ENCODE peak calls at places on chromosome X, in four cellular contexts. O is GM13977, K is GM12865, G is foreskin fibroblast. T is an unnamed sample.

GRCh38 chrX:152926279-152926678 is 28.4 kb downstream of the ZNF185 start:
- DNase-seq in O (peak), K (peak), G (peak), T (peak)

GRCh38 chrX:122188751-122189150 is 995.3 kb upstream of the GRIA3 start:
- DNase-seq in O (no peak), K (no peak), G (peak), T (no peak)

GRCh38 chrX:30612250-30612655 is 34.7 kb upstream of the TASL start:
- DNase-seq in O (no peak), K (no peak), G (no peak), T (no peak)

GRCh38 chrX:21926527-21927278 is 13.8 kb upstream of the SMS start:
- DNase-seq in O (no peak), K (peak), G (peak), T (peak)

GRCh38 chrX:87517571-87518141 is at the start of gene KLHL4:
- DNase-seq in O (no peak), K (no peak), G (no peak), T (peak)

GRCh38 chrX:41441934-41442823 is 5.0 kb upstream of the NYX start:
- DNase-seq in O (peak), K (peak), G (peak), T (peak)

GRCh38 chrX:96436105-96436504 is 248.5 kb upstream of the DIAPH2 start:
- DNase-seq in O (no peak), K (no peak), G (peak), T (no peak)

GRCh38 chrX:21374163-21374993 is at the start of gene CNKSR2:
- DNase-seq in O (peak), K (peak), G (no peak), T (peak)

GRCh38 chrX:153551135-153551534 is 33.7 kb downstream of the ATP2B3 start:
- DNase-seq in O (no peak), K (no peak), G (peak), T (no peak)

GRCh38 chrX:117458243-117458968 is 658.2 kb downstream of the KLHL13 start:
- DNase-seq in O (no peak), K (no peak), G (no peak), T (no peak)

GRCh38 chrX:70769659-70770232 is 138.8 kb downstream of the TEX11 start:
- DNase-seq in O (peak), K (no peak), G (no peak), T (no peak)

GRCh38 chrX:115147220-115147619 is 42.0 kb upstream of the RBMXL3 start:
- DNase-seq in O (peak), K (peak), G (peak), T (no peak)

GRCh38 chrX:17375631-17376380 is 806 bp downstream of the NHS start:
- DNase-seq in O (no peak), K (no peak), G (peak), T (no peak)

GRCh38 chrX:47568656-47569295 is 7.8 kb downstream of the ARAF start:
- DNase-seq in O (no peak), K (peak), G (no peak), T (no peak)

GRCh38 chrX:49184294-49185061 is 1.7 kb downstream of the PRICKLE3 start:
- DNase-seq in O (no peak), K (peak), G (peak), T (peak)

GRCh38 chrX:151478052-151478451 is 81.0 kb downstream of the VMA21 start:
- DNase-seq in O (no peak), K (no peak), G (no peak), T (no peak)

GRCh38 chrX:154505726-154506125 is 10.3 kb downstream of the FAM3A start:
- DNase-seq in O (peak), K (no peak), G (peak), T (no peak)

GRCh38 chrX:9532349-9532748 is 67.5 kb downstream of the TBL1X start:
- DNase-seq in O (no peak), K (no peak), G (no peak), T (no peak)

GRCh38 chrX:41689711-41690110 is 938 bp downstream of the GPR34 start:
- DNase-seq in O (no peak), K (no peak), G (no peak), T (no peak)

GRCh38 chrX:135516376-135516775 is 4.1 kb upstream of the INTS6L start:
- DNase-seq in O (no peak), K (no peak), G (no peak), T (no peak)
- TF ChIP-seq CTCF in O (no peak), K (no peak), G (no peak), T (no peak)

DNA sequence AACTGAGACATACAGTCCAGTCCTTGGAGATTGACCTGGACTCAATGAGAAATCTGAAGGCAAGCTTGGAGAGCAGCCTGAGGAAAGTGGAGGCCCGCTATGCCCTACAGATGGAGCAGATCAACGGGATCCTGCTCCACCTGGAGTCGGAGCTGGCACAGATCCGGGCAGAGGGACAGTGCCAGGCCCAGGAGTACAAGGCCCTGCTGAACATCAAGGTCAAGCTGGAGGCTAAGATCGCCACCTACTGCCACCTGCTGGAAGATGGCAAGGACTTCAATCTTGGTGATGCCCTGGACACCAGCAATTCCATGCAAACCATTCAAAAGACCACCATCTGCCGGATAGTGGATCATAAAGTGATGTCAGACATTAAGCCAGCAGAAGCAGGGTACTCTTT is 20.4 kb upstream of the FRMPD3 start:
- DNase-seq in O (no peak), K (peak), G (no peak), T (no peak)
- TF ChIP-seq CTCF in O (peak), K (peak), G (peak), T (peak)

DNA sequence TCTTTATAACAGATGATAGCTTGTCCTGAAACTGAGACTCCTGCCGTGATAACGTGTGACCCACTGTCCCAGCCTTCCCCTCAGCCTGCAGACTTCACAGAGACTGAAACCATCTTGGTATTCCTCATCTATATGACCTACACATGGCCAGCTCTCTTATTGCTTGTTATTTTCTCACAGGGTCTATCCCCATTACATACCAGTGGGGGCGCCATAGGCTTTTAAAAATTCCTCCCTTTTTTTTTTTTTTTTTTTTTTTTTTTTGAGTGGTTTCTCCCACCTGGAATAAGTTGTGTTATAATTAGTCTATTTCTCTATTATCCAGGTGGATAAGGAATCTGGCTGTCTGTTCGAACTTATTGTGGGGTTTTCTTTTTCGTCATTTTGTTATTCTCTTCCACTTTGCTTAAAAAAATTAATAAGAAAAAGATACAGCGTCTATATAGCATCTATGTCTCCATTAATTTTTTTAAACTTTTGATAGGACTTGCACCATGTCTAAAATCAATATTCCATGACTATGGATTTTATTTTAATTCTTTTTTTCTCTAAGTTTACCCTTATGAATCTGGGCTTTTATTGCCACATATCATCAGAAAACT is 47.2 kb downstream of the GYG2 start:
- DNase-seq in O (no peak), K (peak), G (no peak), T (no peak)
- TF ChIP-seq CTCF in O (no peak), K (peak), G (peak), T (no peak)

DNA sequence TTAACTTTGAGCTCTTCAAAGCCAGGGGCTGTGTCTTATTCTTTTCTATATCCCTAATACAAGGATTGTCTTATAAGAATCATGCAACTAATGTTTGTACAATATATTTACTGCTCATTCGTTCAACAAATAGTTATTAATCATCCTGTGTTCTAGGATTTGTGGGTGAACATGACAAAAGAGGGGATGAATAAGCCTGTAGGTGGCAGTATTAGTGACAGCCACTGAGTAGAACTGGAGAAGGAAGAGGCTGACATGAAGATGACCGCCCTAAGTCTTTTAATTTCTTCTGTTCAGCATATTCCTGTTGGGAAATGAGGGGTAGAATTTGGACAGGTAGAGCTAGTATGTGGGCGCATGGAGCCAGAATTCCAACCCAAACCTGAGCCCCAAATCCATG is 11.9 kb upstream of the LINC00632 start:
- DNase-seq in O (no peak), K (no peak), G (no peak), T (no peak)
- TF ChIP-seq CTCF in O (peak), K (no peak), G (no peak), T (no peak)

GRCh38 chrX:7191681-7192110 is 43.7 kb upstream of the PUDP start:
- DNase-seq in O (no peak), K (peak), G (no peak), T (no peak)
- TF ChIP-seq CTCF in O (peak), K (peak), G (no peak), T (no peak)

GRCh38 chrX:110466790-110467189 is 108.1 kb downstream of the RTL9 start:
- DNase-seq in O (no peak), K (no peak), G (no peak), T (no peak)

GRCh38 chrX:110462957-110463356 is 104.3 kb downstream of the RTL9 start:
- DNase-seq in O (no peak), K (no peak), G (no peak), T (no peak)
- TF ChIP-seq CTCF in O (no peak), K (no peak), G (peak), T (no peak)

GRCh38 chrX:45557390-45557789 is 356.7 kb upstream of the DIPK2B start:
- DNase-seq in O (no peak), K (no peak), G (no peak), T (no peak)
- TF ChIP-seq CTCF in O (no peak), K (no peak), G (no peak), T (no peak)

GRCh38 chrX:2934715-2935363 is 5.7 kb upstream of the ARSD start:
- DNase-seq in O (no peak), K (no peak), G (no peak), T (no peak)
- TF ChIP-seq CTCF in O (no peak), K (no peak), G (peak), T (no peak)

DNA sequence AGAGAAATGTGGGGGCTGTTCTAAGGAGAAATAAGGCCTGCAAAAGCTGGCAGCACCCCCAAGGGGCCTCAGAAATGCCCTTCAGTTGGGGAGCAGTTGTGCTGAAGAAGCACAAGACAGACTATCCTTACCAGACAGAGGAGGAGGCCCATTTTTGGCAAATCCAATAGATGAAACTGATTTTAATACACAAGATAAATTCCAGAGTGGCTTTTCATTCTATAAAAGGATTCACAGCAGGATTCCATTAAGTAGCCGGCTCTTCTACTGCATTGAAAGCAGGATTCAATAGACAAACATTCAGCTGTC is 8.1 kb downstream of the SEPTIN6 start:
- DNase-seq in O (no peak), K (no peak), G (no peak), T (no peak)
- TF ChIP-seq CTCF in O (peak), K (no peak), G (no peak), T (no peak)

DNA sequence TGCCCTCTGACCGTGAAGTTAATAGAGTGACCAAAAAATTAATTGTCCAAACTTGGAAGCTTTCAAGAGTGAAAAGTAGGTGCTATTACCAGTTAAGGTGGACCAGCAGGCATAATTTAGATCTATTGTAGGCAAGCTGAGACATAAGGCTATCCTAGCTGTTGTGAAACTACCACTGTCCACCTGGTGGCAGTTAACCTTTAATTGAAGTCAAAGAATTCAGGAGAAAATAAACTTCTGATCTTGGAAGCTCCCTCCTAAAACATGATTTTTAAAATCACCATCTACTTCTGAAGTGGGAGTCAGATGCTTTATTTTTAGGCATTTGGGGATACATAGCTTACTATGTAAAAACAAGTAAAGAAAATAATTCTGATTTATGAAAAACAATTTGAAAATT is 636.3 kb upstream of the HTR2C start:
- DNase-seq in O (no peak), K (no peak), G (no peak), T (no peak)
- TF ChIP-seq CTCF in O (no peak), K (no peak), G (no peak), T (no peak)

T was measured in GM20000.